ENCODE peak calls at places on chromosomes 3 and 15, in eight cellular contexts. One of them, this sample, is unnamed. For H3K36me3, the result is how much of the 10 kb centered on the place peaks cover.

GRCh38 chr3:193869221-193870201 is 266.4 kb upstream of the HES1 start:
- DNase-seq in brain microvascular endothelial cell: peak
- DNase-seq in heart right ventricle: peak
- DNase-seq in HCT116: peak
- DNase-seq in fibroblast of lung: peak
- DNase-seq in breast epithelium: peak
- DNase-seq in tibial artery: no peak
- DNase-seq in BE2C: no peak
- DNase-seq in this sample: no peak

GRCh38 chr3:50289130-50289529 is 3.1 kb downstream of the IFRD2 start:
- DNase-seq in brain microvascular endothelial cell: no peak
- DNase-seq in heart right ventricle: no peak
- DNase-seq in HCT116: no peak
- DNase-seq in fibroblast of lung: no peak
- DNase-seq in breast epithelium: no peak
- DNase-seq in tibial artery: no peak
- DNase-seq in BE2C: no peak
- DNase-seq in this sample: no peak

GRCh38 chr15:66153549-66154415 is 99.8 kb downstream of the MEGF11 start:
- DNase-seq in brain microvascular endothelial cell: no peak
- DNase-seq in heart right ventricle: no peak
- DNase-seq in HCT116: no peak
- DNase-seq in fibroblast of lung: no peak
- DNase-seq in breast epithelium: no peak
- DNase-seq in tibial artery: no peak
- DNase-seq in BE2C: no peak
- DNase-seq in this sample: no peak

GRCh38 chr15:93382196-93382820 is 293.3 kb upstream of the RGMA start:
- DNase-seq in brain microvascular endothelial cell: no peak
- DNase-seq in heart right ventricle: no peak
- DNase-seq in HCT116: no peak
- DNase-seq in fibroblast of lung: no peak
- DNase-seq in breast epithelium: no peak
- DNase-seq in tibial artery: no peak
- DNase-seq in BE2C: no peak
- DNase-seq in this sample: no peak

GRCh38 chr15:81031203-81031602 is 30.5 kb downstream of the TLNRD1 start:
- DNase-seq in brain microvascular endothelial cell: no peak
- DNase-seq in heart right ventricle: no peak
- DNase-seq in HCT116: no peak
- DNase-seq in fibroblast of lung: no peak
- DNase-seq in breast epithelium: no peak
- DNase-seq in tibial artery: no peak
- DNase-seq in BE2C: no peak
- DNase-seq in this sample: no peak

GRCh38 chr15:48358229-48358641 is 27.0 kb downstream of the DUT start:
- DNase-seq in brain microvascular endothelial cell: no peak
- DNase-seq in heart right ventricle: no peak
- DNase-seq in HCT116: peak
- DNase-seq in fibroblast of lung: peak
- DNase-seq in breast epithelium: no peak
- DNase-seq in tibial artery: no peak
- DNase-seq in BE2C: no peak
- DNase-seq in this sample: no peak

GRCh38 chr3:61569856-61570255 is 8.5 kb downstream of the PTPRG start:
- DNase-seq in brain microvascular endothelial cell: no peak
- DNase-seq in heart right ventricle: no peak
- DNase-seq in HCT116: no peak
- DNase-seq in fibroblast of lung: no peak
- DNase-seq in breast epithelium: no peak
- DNase-seq in tibial artery: no peak
- DNase-seq in BE2C: no peak
- DNase-seq in this sample: no peak

GRCh38 chr3:134427400-134428111 is 53.3 kb upstream of the AMOTL2 start:
- DNase-seq in brain microvascular endothelial cell: peak
- DNase-seq in heart right ventricle: no peak
- DNase-seq in HCT116: peak
- DNase-seq in fibroblast of lung: peak
- DNase-seq in breast epithelium: no peak
- DNase-seq in tibial artery: peak
- DNase-seq in BE2C: no peak
- DNase-seq in this sample: no peak

GRCh38 chr3:68135145-68135544 is 480.7 kb upstream of the SUCLG2 start:
- DNase-seq in brain microvascular endothelial cell: no peak
- DNase-seq in heart right ventricle: no peak
- DNase-seq in HCT116: no peak
- DNase-seq in fibroblast of lung: no peak
- DNase-seq in breast epithelium: no peak
- DNase-seq in tibial artery: no peak
- DNase-seq in BE2C: no peak
- DNase-seq in this sample: no peak

GRCh38 chr3:150220041-150220440 is 188.1 kb upstream of the TSC22D2 start:
- DNase-seq in brain microvascular endothelial cell: no peak
- DNase-seq in heart right ventricle: no peak
- DNase-seq in HCT116: no peak
- DNase-seq in fibroblast of lung: no peak
- DNase-seq in breast epithelium: no peak
- DNase-seq in tibial artery: no peak
- DNase-seq in BE2C: no peak
- DNase-seq in this sample: no peak

GRCh38 chr3:196843435-196844110 is 24.1 kb upstream of the SENP5 start:
- DNase-seq in brain microvascular endothelial cell: no peak
- DNase-seq in heart right ventricle: no peak
- DNase-seq in HCT116: no peak
- DNase-seq in fibroblast of lung: no peak
- DNase-seq in breast epithelium: no peak
- DNase-seq in tibial artery: no peak
- DNase-seq in BE2C: no peak
- DNase-seq in this sample: no peak

GRCh38 chr3:23885210-23885609 is 31.6 kb downstream of the NKIRAS1 start:
- DNase-seq in brain microvascular endothelial cell: no peak
- DNase-seq in heart right ventricle: no peak
- DNase-seq in HCT116: no peak
- DNase-seq in fibroblast of lung: no peak
- DNase-seq in breast epithelium: no peak
- DNase-seq in tibial artery: no peak
- DNase-seq in BE2C: no peak
- DNase-seq in this sample: no peak

GRCh38 chr3:23880703-23881339 is 36.0 kb downstream of the NKIRAS1 start:
- DNase-seq in brain microvascular endothelial cell: no peak
- DNase-seq in heart right ventricle: no peak
- DNase-seq in HCT116: no peak
- DNase-seq in fibroblast of lung: no peak
- DNase-seq in breast epithelium: no peak
- DNase-seq in tibial artery: no peak
- DNase-seq in BE2C: no peak
- DNase-seq in this sample: no peak

GRCh38 chr3:23886311-23886710 is 30.5 kb downstream of the NKIRAS1 start:
- DNase-seq in brain microvascular endothelial cell: no peak
- DNase-seq in heart right ventricle: no peak
- DNase-seq in HCT116: no peak
- DNase-seq in fibroblast of lung: no peak
- DNase-seq in breast epithelium: no peak
- DNase-seq in tibial artery: no peak
- DNase-seq in BE2C: no peak
- DNase-seq in this sample: no peak

GRCh38 chr3:23882487-23882918 is 34.3 kb downstream of the NKIRAS1 start:
- DNase-seq in brain microvascular endothelial cell: no peak
- DNase-seq in heart right ventricle: no peak
- DNase-seq in HCT116: no peak
- DNase-seq in fibroblast of lung: no peak
- DNase-seq in breast epithelium: no peak
- DNase-seq in tibial artery: no peak
- DNase-seq in BE2C: no peak
- DNase-seq in this sample: no peak

GRCh38 chr3:23884481-23884880 is 32.3 kb downstream of the NKIRAS1 start:
- DNase-seq in brain microvascular endothelial cell: no peak
- DNase-seq in heart right ventricle: no peak
- DNase-seq in HCT116: no peak
- DNase-seq in fibroblast of lung: no peak
- DNase-seq in breast epithelium: no peak
- DNase-seq in tibial artery: no peak
- DNase-seq in BE2C: no peak
- DNase-seq in this sample: no peak
- TF ChIP-seq CTCF in brain microvascular endothelial cell: peak
- TF ChIP-seq CTCF in heart right ventricle: peak
- TF ChIP-seq CTCF in HCT116: peak
- TF ChIP-seq CTCF in fibroblast of lung: no peak
- TF ChIP-seq CTCF in breast epithelium: no peak
- TF ChIP-seq CTCF in tibial artery: no peak
- TF ChIP-seq CTCF in BE2C: no peak
- TF ChIP-seq CTCF in this sample: no peak

GRCh38 chr3:141514382-141514781 is 27.6 kb downstream of the RASA2 start:
- DNase-seq in brain microvascular endothelial cell: no peak
- DNase-seq in heart right ventricle: no peak
- DNase-seq in HCT116: no peak
- DNase-seq in fibroblast of lung: no peak
- DNase-seq in breast epithelium: no peak
- DNase-seq in tibial artery: no peak
- DNase-seq in BE2C: no peak
- DNase-seq in this sample: no peak
- H3K36me3 ChIP-seq in brain microvascular endothelial cell: under half
- H3K36me3 ChIP-seq in heart right ventricle: under half
- H3K36me3 ChIP-seq in HCT116: under half
- H3K36me3 ChIP-seq in fibroblast of lung: under half
- H3K36me3 ChIP-seq in breast epithelium: under half
- H3K36me3 ChIP-seq in tibial artery: under half
- H3K36me3 ChIP-seq in BE2C: under half
- H3K36me3 ChIP-seq in this sample: under half

DNA sequence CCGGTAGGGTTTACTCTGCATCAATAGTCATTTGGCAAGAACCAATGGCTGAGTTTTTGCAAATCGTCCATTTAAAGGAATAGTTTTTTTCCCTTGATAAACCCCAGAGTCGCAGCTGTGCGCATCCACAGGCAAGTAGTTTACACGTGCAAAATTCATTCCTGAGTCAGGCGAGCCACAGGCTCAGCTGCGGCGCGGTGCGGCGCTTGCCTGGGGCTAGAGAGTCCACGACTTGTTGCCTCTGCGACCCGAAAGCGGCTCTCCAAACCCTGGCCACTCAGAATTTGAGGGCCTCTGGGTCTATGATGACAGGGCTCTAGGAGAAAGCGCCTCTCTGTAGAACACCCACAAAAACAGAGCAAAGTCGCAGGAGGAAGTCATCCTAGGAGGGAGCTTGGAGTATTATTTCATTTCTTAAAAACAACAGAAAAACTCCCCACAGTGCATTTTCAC is 36.6 kb downstream of the ZIC4 start:
- DNase-seq in brain microvascular endothelial cell: no peak
- DNase-seq in heart right ventricle: no peak
- DNase-seq in HCT116: no peak
- DNase-seq in fibroblast of lung: no peak
- DNase-seq in breast epithelium: no peak
- DNase-seq in tibial artery: no peak
- DNase-seq in BE2C: no peak
- DNase-seq in this sample: no peak
- H3K4me3 ChIP-seq in brain microvascular endothelial cell: peak
- H3K4me3 ChIP-seq in heart right ventricle: no peak
- H3K4me3 ChIP-seq in HCT116: no peak
- H3K4me3 ChIP-seq in fibroblast of lung: no peak
- H3K4me3 ChIP-seq in breast epithelium: no peak
- H3K4me3 ChIP-seq in tibial artery: no peak
- H3K4me3 ChIP-seq in BE2C: no peak
- H3K4me3 ChIP-seq in this sample: no peak

GRCh38 chr3:100891033-100891432 is 102.2 kb downstream of the ABI3BP start:
- DNase-seq in brain microvascular endothelial cell: peak
- DNase-seq in heart right ventricle: no peak
- DNase-seq in HCT116: no peak
- DNase-seq in fibroblast of lung: peak
- DNase-seq in breast epithelium: no peak
- DNase-seq in tibial artery: no peak
- DNase-seq in BE2C: no peak
- DNase-seq in this sample: no peak
- TF ChIP-seq CTCF in brain microvascular endothelial cell: peak
- TF ChIP-seq CTCF in heart right ventricle: no peak
- TF ChIP-seq CTCF in HCT116: peak
- TF ChIP-seq CTCF in fibroblast of lung: no peak
- TF ChIP-seq CTCF in breast epithelium: no peak
- TF ChIP-seq CTCF in tibial artery: no peak
- TF ChIP-seq CTCF in BE2C: peak
- TF ChIP-seq CTCF in this sample: no peak

DNA sequence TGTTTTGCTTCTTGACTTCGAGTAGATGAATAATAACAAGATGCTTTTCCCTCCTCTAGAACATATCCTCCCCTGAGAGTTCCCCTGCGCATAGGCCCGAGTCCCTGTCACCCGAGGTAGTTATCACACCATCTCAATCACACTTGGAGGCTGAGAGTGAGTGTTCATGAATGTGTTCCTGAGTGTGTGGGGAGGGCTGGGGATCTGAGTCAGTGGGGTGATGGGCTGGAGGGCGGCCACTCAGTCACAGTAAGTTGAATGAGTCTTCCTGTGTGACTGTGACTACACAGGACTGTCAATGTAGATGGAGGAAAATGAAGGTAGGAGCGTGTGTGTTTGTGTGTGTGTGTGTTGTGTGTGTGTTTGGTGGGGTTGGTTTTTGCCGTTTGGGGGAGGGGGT is 71.0 kb downstream of the SETD5 start:
- DNase-seq in brain microvascular endothelial cell: peak
- DNase-seq in heart right ventricle: no peak
- DNase-seq in HCT116: no peak
- DNase-seq in fibroblast of lung: no peak
- DNase-seq in breast epithelium: no peak
- DNase-seq in tibial artery: no peak
- DNase-seq in BE2C: no peak
- DNase-seq in this sample: no peak
- H3K36me3 ChIP-seq in brain microvascular endothelial cell: half or more
- H3K36me3 ChIP-seq in heart right ventricle: half or more
- H3K36me3 ChIP-seq in HCT116: half or more
- H3K36me3 ChIP-seq in fibroblast of lung: under half
- H3K36me3 ChIP-seq in breast epithelium: under half
- H3K36me3 ChIP-seq in tibial artery: half or more
- H3K36me3 ChIP-seq in BE2C: half or more
- H3K36me3 ChIP-seq in this sample: half or more

This sample was measured in thoracic aorta.